ENCODE peak calls at places on chromosomes 3 and 15, in four cellular contexts. M is GF-D8, I is posterior cingulate gyrus, N is AML-193. Y is an unnamed sample.

GRCh38 chr3:33363113-33363800 is 76.9 kb downstream of the UBP1 start:
- DNase-seq in I (no peak), N (no peak), M (no peak), Y (no peak)

GRCh38 chr3:8503871-8504610 is 2.4 kb downstream of the LMCD1 start:
- DNase-seq in M (no peak), I (no peak), N (no peak), Y (no peak)

GRCh38 chr15:89514186-89514585 is 17.8 kb upstream of the RHCG start:
- DNase-seq in I (no peak), N (no peak), M (no peak), Y (no peak)

GRCh38 chr15:92095691-92096090 is 242.2 kb downstream of the SLCO3A1 start:
- DNase-seq in M (no peak), I (no peak), N (peak), Y (peak)

GRCh38 chr15:66646308-66646707 is 55.7 kb upstream of the SMAD6 start:
- DNase-seq in I (no peak), N (no peak), M (no peak), Y (no peak)

GRCh38 chr3:16658004-16658932 is 53.0 kb upstream of the DAZL start:
- DNase-seq in I (no peak), N (no peak), M (no peak), Y (peak)

GRCh38 chr15:85142324-85142723 is 160.7 kb downstream of the PDE8A start:
- DNase-seq in N (no peak), M (no peak), I (no peak), Y (no peak)

GRCh38 chr3:155963557-155963956 is 93.1 kb downstream of the GMPS start:
- DNase-seq in M (no peak), N (no peak), I (no peak), Y (no peak)

GRCh38 chr15:90603893-90604292 is 74.2 kb downstream of the CRTC3 start:
- DNase-seq in M (no peak), I (no peak), N (peak), Y (peak)

GRCh38 chr3:135805752-135806151 is 159.8 kb upstream of the PPP2R3A start:
- DNase-seq in N (no peak), M (no peak), I (no peak), Y (no peak)

GRCh38 chr15:25501828-25502446 is 63.1 kb upstream of the UBE3A start:
- DNase-seq in I (no peak), N (peak), M (no peak), Y (peak)

GRCh38 chr3:34793066-34793465 is 846.3 kb upstream of the ARPP21 start:
- DNase-seq in M (no peak), I (no peak), N (no peak), Y (no peak)

GRCh38 chr3:152328841-152329240 is 60.1 kb downstream of the MBNL1 start:
- DNase-seq in I (no peak), N (peak), M (no peak), Y (peak)

GRCh38 chr3:21954709-21955108 is 203.7 kb upstream of the ZNF385D start:
- DNase-seq in M (no peak), I (no peak), N (no peak), Y (no peak)

GRCh38 chr3:131731709-131732108 is 228.9 kb upstream of the MRPL3 start:
- DNase-seq in M (no peak), I (no peak), N (no peak), Y (no peak)

GRCh38 chr15:83845230-83845629 is 191.3 kb downstream of the ADAMTSL3 start:
- DNase-seq in I (no peak), M (no peak), N (no peak), Y (no peak)

GRCh38 chr3:77348244-77348855 is 308.5 kb downstream of the ROBO2 start:
- DNase-seq in N (peak), I (no peak), M (no peak), Y (no peak)

GRCh38 chr3:182323126-182323727 is 470.1 kb upstream of the ATP11B start:
- DNase-seq in M (no peak), N (no peak), I (no peak), Y (no peak)

GRCh38 chr15:40040770-40041169 is 1.8 kb upstream of the SRP14 start:
- DNase-seq in N (no peak), I (no peak), M (no peak), Y (no peak)

GRCh38 chr3:134197681-134198261 is 52.9 kb downstream of the RYK start:
- DNase-seq in N (peak), M (no peak), I (no peak), Y (peak)

GRCh38 chr3:47611577-47611976 is 32.9 kb upstream of the CSPG5 start:
- DNase-seq in M (no peak), N (no peak), I (peak), Y (no peak)

GRCh38 chr3:38755130-38755529 is 60.9 kb downstream of the SCN10A start:
- DNase-seq in I (no peak), N (peak), M (no peak), Y (no peak)

GRCh38 chr3:108250626-108251025 is 28.4 kb upstream of the IFT57 start:
- DNase-seq in I (no peak), M (no peak), N (no peak), Y (no peak)

GRCh38 chr15:97561529-97561928 is 399.0 kb upstream of the ARRDC4 start:
- DNase-seq in M (no peak), N (no peak), I (no peak), Y (peak)

Y was measured in Kasumi-1.